ENCODE peak calls at places on chromosome 2, in four cellular contexts. O is left cardiac atrium; L is effector memory CD8-positive, alpha-beta T cell; I is nephron progenitor cell. R is an unnamed sample.

GRCh38 chr2:232529806-232530547 is 4.0 kb downstream of the CHRND start:
- DNase-seq in O (no peak), L (no peak), I (no peak), R (no peak)

GRCh38 chr2:239399404-239399999 is 1.3 kb downstream of the HDAC4 start:
- DNase-seq in O (no peak), I (peak), L (peak), R (peak)

GRCh38 chr2:100013892-100014677 is 128.3 kb downstream of the AFF3 start:
- DNase-seq in O (peak), L (no peak), I (no peak), R (no peak)

GRCh38 chr2:31107588-31108300 is 30.5 kb downstream of the GALNT14 start:
- DNase-seq in L (no peak), I (peak), O (no peak), R (no peak)

GRCh38 chr2:203913947-203914346 is 22.6 kb upstream of the ICOS start:
- DNase-seq in L (no peak), O (no peak), I (no peak), R (no peak)

GRCh38 chr2:17545680-17546613 is 5.5 kb downstream of the VSNL1 start:
- DNase-seq in I (no peak), L (no peak), O (no peak), R (no peak)

GRCh38 chr2:233354971-233355574 is 779 bp downstream of the DGKD start:
- DNase-seq in O (peak), I (no peak), L (no peak), R (peak)

GRCh38 chr2:189954989-189955388 is 107.5 kb downstream of the MSTN start:
- DNase-seq in O (no peak), I (no peak), L (no peak), R (no peak)

GRCh38 chr2:201414099-201415023 is 36.9 kb downstream of the TRAK2 start:
- DNase-seq in O (no peak), I (no peak), L (no peak), R (no peak)

GRCh38 chr2:236654496-236654895 is 84.9 kb downstream of the ACKR3 start:
- DNase-seq in I (no peak), L (no peak), O (no peak), R (no peak)

GRCh38 chr2:238133499-238134392 is 4.7 kb upstream of the KLHL30 start:
- DNase-seq in O (peak), L (no peak), I (no peak), R (no peak)

GRCh38 chr2:143231257-143231650 is 102.0 kb downstream of the ARHGAP15 start:
- DNase-seq in L (no peak), I (no peak), O (no peak), R (no peak)

GRCh38 chr2:46832543-46832942 is 83.1 kb downstream of the MCFD2 start:
- DNase-seq in I (no peak), L (no peak), O (no peak), R (no peak)

GRCh38 chr2:10410001-10410671 is 38.0 kb downstream of the ODC1 start:
- DNase-seq in I (no peak), L (no peak), O (no peak), R (no peak)

GRCh38 chr2:159226059-159226461 is 60.4 kb downstream of the WDSUB1 start:
- DNase-seq in I (no peak), O (no peak), L (peak), R (no peak)

GRCh38 chr2:223751012-223751411 is 86.4 kb downstream of the AP1S3 start:
- DNase-seq in I (no peak), O (no peak), L (no peak), R (no peak)

GRCh38 chr2:174760845-174761473 is 3.3 kb downstream of the CHRNA1 start:
- DNase-seq in I (no peak), L (no peak), O (no peak), R (no peak)

GRCh38 chr2:23719721-23720120 is 207.2 kb downstream of the ATAD2B start:
- DNase-seq in L (no peak), O (no peak), I (no peak), R (no peak)

GRCh38 chr2:210190345-210190744 is 19.1 kb upstream of the KANSL1L start:
- DNase-seq in I (no peak), L (no peak), O (no peak), R (no peak)

GRCh38 chr2:132390076-132390475 is 26.5 kb upstream of the GPR39 start:
- DNase-seq in I (no peak), L (no peak), O (no peak), R (no peak)

GRCh38 chr2:221997100-221997499 is 301.7 kb downstream of the PAX3 start:
- DNase-seq in L (no peak), O (no peak), I (no peak), R (no peak)

GRCh38 chr2:192265751-192266150 is 71.0 kb upstream of the TMEFF2 start:
- DNase-seq in I (no peak), O (no peak), L (no peak), R (no peak)

GRCh38 chr2:114724513-114724912 is 282.1 kb downstream of the DPP10 start:
- DNase-seq in O (no peak), L (no peak), I (no peak), R (no peak)

GRCh38 chr2:113203901-113204519 is 30.2 kb downstream of the PSD4 start:
- DNase-seq in I (peak), O (peak), L (peak), R (peak)

GRCh38 chr2:174524525-174524924 is 37.7 kb upstream of the GPR155 start:
- DNase-seq in I (no peak), L (no peak), O (no peak), R (no peak)

GRCh38 chr2:177392373-177393246 is at the start of gene AGPS:
- DNase-seq in L (peak), O (peak), I (peak), R (peak)

GRCh38 chr2:12787891-12788783 is 71.4 kb downstream of the TRIB2 start:
- DNase-seq in O (peak), L (no peak), I (no peak), R (no peak)

GRCh38 chr2:217994776-217995274 is 8.0 kb downstream of the TNS1 start:
- DNase-seq in O (no peak), L (no peak), I (no peak), R (no peak)

GRCh38 chr2:105789745-105790466 is 45.2 kb downstream of the NCK2 start:
- DNase-seq in O (peak), L (peak), I (no peak), R (no peak)

GRCh38 chr2:127623388-127624320 is 22.3 kb upstream of the GPR17 start:
- DNase-seq in I (no peak), O (peak), L (no peak), R (no peak)

GRCh38 chr2:69565431-69565839 is 78.1 kb downstream of the AAK1 start:
- DNase-seq in I (peak), O (peak), L (peak), R (peak)

GRCh38 chr2:182473635-182474034 is 46.8 kb upstream of the PDE1A start:
- DNase-seq in I (no peak), O (no peak), L (no peak), R (no peak)

GRCh38 chr2:46326231-46326980 is 29.2 kb downstream of the EPAS1 start:
- DNase-seq in I (no peak), L (no peak), O (no peak), R (no peak)

GRCh38 chr2:232979871-232980461 is 33.1 kb downstream of the NGEF start:
- DNase-seq in O (no peak), I (no peak), L (no peak), R (peak)

GRCh38 chr2:42835577-42836371 is 43.4 kb upstream of the HAAO start:
- DNase-seq in L (no peak), O (peak), I (no peak), R (no peak)

R was measured in NCI-H2081.